ENCODE peak calls at places on chromosomes 7 and 10, in ten cellular contexts. V is dorsolateral prefrontal cortex, J is psoas muscle, C is colonic mucosa, X is pancreas, S is GM12865, D is heart left ventricle, N is BJ, K is fibroblast of lung, B is cardiac fibroblast. Z is an unnamed sample.

GRCh38 chr7:143041346-143041745 is 10.8 kb upstream of the OR6V1 start:
- DNase-seq in K (no peak), N (no peak), J (no peak), S (no peak), B (no peak), X (no peak), D (no peak), C (no peak), V (no peak), Z (no peak)

GRCh38 chr10:33010132-33011037 is 52.4 kb upstream of the ITGB1 start:
- DNase-seq in S (no peak), D (no peak), B (peak), N (peak), J (no peak), K (peak), V (no peak), X (no peak), C (no peak), Z (peak)

GRCh38 chr7:106793015-106793651 is 71.9 kb upstream of the PIK3CG start:
- DNase-seq in S (peak), D (no peak), K (no peak), X (no peak), J (no peak), B (peak), V (no peak), C (no peak), N (no peak), Z (peak)

GRCh38 chr7:152572101-152572500 is 103.8 kb downstream of the XRCC2 start:
- DNase-seq in D (no peak), V (no peak), S (no peak), C (no peak), B (peak), J (no peak), X (no peak), K (no peak), N (no peak), Z (peak)

GRCh38 chr7:17646181-17646956 is 293.9 kb downstream of the SNX13 start:
- DNase-seq in B (peak), K (peak), X (no peak), V (no peak), J (no peak), C (no peak), N (no peak), D (no peak), S (no peak), Z (peak)

GRCh38 chr7:66267249-66267648 is 62.1 kb downstream of the TPST1 start:
- DNase-seq in V (no peak), J (no peak), B (peak), X (no peak), D (no peak), N (peak), C (no peak), K (peak), S (no peak), Z (peak)

GRCh38 chr10:94018107-94018506 is 24.4 kb downstream of the PLCE1 start:
- DNase-seq in K (no peak), C (no peak), J (no peak), S (no peak), B (no peak), V (no peak), D (no peak), N (no peak), X (no peak), Z (no peak)

GRCh38 chr7:32948202-32948601 is 9.0 kb upstream of the FKBP9 start:
- DNase-seq in D (no peak), K (no peak), X (no peak), V (no peak), B (no peak), N (no peak), S (no peak), J (no peak), C (no peak), Z (no peak)

GRCh38 chr10:27822286-27822685 is 76.7 kb upstream of the MKX start:
- DNase-seq in J (no peak), B (peak), V (no peak), N (peak), K (peak), D (no peak), S (no peak), C (no peak), X (no peak), Z (peak)

GRCh38 chr10:48253970-48254657 is 20.4 kb downstream of the FRMPD2 start:
- DNase-seq in D (no peak), N (peak), V (no peak), B (peak), S (no peak), X (no peak), C (no peak), J (no peak), K (peak), Z (peak)

GRCh38 chr10:34116220-34116623 is 698.9 kb downstream of the PARD3 start:
- DNase-seq in D (no peak), B (peak), N (no peak), K (no peak), J (no peak), V (no peak), C (no peak), X (no peak), S (no peak), Z (no peak)

GRCh38 chr7:34080513-34080912 is 175.2 kb downstream of the BMPER start:
- DNase-seq in J (no peak), K (peak), N (peak), S (no peak), V (no peak), D (no peak), B (peak), C (no peak), X (no peak), Z (peak)

GRCh38 chr7:10418985-10419384 is 554.7 kb upstream of the PHF14 start:
- DNase-seq in D (no peak), V (no peak), K (no peak), X (no peak), S (no peak), N (no peak), B (no peak), J (no peak), C (no peak), Z (no peak)

GRCh38 chr7:84701524-84702306 is 485.1 kb downstream of the SEMA3D start:
- DNase-seq in V (no peak), D (no peak), B (peak), N (no peak), C (peak), K (peak), X (no peak), J (no peak), S (no peak), Z (peak)
- H3K4me3 ChIP-seq in V (no peak), D (no peak), B (no peak), N (no peak), C (no peak), K (no peak), X (no peak), J (no peak), S (no peak), Z (no peak)

GRCh38 chr10:60141916-60142559 is 235.7 kb upstream of the CCDC6 start:
- DNase-seq in C (no peak), N (no peak), X (no peak), K (no peak), V (no peak), S (no peak), B (no peak), J (no peak), D (no peak), Z (no peak)

GRCh38 chr10:60147025-60147424 is 240.7 kb upstream of the CCDC6 start:
- DNase-seq in N (no peak), J (no peak), C (no peak), X (no peak), S (no peak), K (no peak), D (no peak), B (no peak), V (no peak), Z (no peak)

GRCh38 chr10:60142736-60143135 is 236.4 kb upstream of the CCDC6 start:
- DNase-seq in C (no peak), N (no peak), J (no peak), K (no peak), D (no peak), B (no peak), V (no peak), S (no peak), X (no peak), Z (no peak)

GRCh38 chr10:60140681-60141632 is 234.6 kb upstream of the CCDC6 start:
- DNase-seq in C (peak), J (peak), B (peak), X (no peak), S (no peak), K (peak), N (no peak), V (no peak), D (peak), Z (peak)

DNA sequence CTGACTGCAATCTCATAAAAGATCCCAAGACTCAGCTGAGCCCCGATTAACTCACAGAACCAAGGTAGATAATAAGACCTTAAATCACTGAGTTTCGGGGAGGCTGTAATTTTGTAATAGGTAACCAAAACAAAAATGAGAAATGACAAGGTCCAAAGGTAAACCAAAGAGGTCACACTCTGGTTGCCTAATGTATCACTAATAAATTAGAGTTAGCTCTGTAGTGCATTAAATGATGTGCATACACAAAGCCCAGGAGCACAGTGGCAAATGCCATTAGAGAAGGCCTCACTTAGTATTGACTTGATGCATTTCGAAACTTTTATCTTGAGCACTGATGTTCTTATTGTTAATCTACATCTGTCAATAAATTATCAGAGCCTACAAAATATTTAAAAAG is 237.7 kb upstream of the CCDC6 start:
- DNase-seq in N (no peak), X (no peak), D (no peak), J (no peak), C (no peak), B (no peak), S (no peak), V (no peak), K (no peak), Z (no peak)
- TF ChIP-seq CTCF in N (no peak), X (no peak), D (no peak), J (no peak), C (no peak), B (no peak), S (no peak), V (no peak), K (no peak), Z (no peak)

GRCh38 chr10:10658157-10658556 is 359.5 kb upstream of the CELF2 start:
- DNase-seq in C (no peak), K (peak), S (no peak), D (no peak), X (no peak), V (no peak), N (no peak), J (no peak), B (peak), Z (peak)

GRCh38 chr10:10662720-10663467 is 354.8 kb upstream of the CELF2 start:
- DNase-seq in X (no peak), J (no peak), S (no peak), B (peak), D (no peak), V (no peak), N (no peak), C (no peak), K (no peak), Z (peak)

GRCh38 chr10:10661176-10661575 is 356.5 kb upstream of the CELF2 start:
- DNase-seq in C (no peak), K (no peak), B (no peak), X (no peak), N (no peak), J (no peak), S (no peak), V (no peak), D (no peak), Z (no peak)

GRCh38 chr10:10660054-10660453 is 357.6 kb upstream of the CELF2 start:
- DNase-seq in S (no peak), J (no peak), N (no peak), B (no peak), C (no peak), D (no peak), K (no peak), V (no peak), X (no peak), Z (no peak)

GRCh38 chr10:10657139-10657760 is 360.4 kb upstream of the CELF2 start:
- DNase-seq in J (no peak), X (no peak), D (no peak), C (no peak), N (no peak), S (no peak), B (no peak), K (no peak), V (no peak), Z (no peak)
- H3K4me3 ChIP-seq in J (no peak), X (no peak), D (no peak), C (no peak), N (no peak), S (no peak), B (no peak), K (no peak), V (no peak), Z (no peak)

GRCh38 chr10:22218448-22218847 is 633 bp upstream of the EBLN1 start:
- DNase-seq in B (no peak), D (no peak), X (no peak), K (no peak), N (no peak), C (no peak), V (no peak), J (no peak), S (no peak), Z (no peak)
- TF ChIP-seq CTCF in B (no peak), D (no peak), X (no peak), K (peak), N (no peak), C (no peak), V (no peak), J (no peak), S (no peak), Z (no peak)

GRCh38 chr10:129965940-129966339 is 1.9 kb upstream of the EBF3 start:
- DNase-seq in X (no peak), N (no peak), V (no peak), J (no peak), B (no peak), C (no peak), D (no peak), S (no peak), K (no peak), Z (no peak)

GRCh38 chr10:129964611-129965417 is 740 bp upstream of the EBF3 start:
- DNase-seq in C (no peak), X (peak), B (peak), D (no peak), S (no peak), N (no peak), K (no peak), V (no peak), J (peak), Z (no peak)

GRCh38 chr10:129966370-129966769 is 2.3 kb upstream of the EBF3 start:
- DNase-seq in B (no peak), D (no peak), V (no peak), S (no peak), X (no peak), K (no peak), C (no peak), N (no peak), J (no peak), Z (no peak)

GRCh38 chr10:129963831-129964501 is at the start of gene EBF3:
- DNase-seq in D (peak), X (peak), N (no peak), C (peak), B (peak), K (peak), S (no peak), V (no peak), J (peak), Z (peak)

GRCh38 chr10:129965418-129965793 is 1.3 kb upstream of the EBF3 start:
- DNase-seq in V (no peak), B (no peak), J (no peak), K (no peak), N (no peak), D (no peak), S (no peak), X (no peak), C (no peak), Z (no peak)
- H3K4me3 ChIP-seq in V (no peak), B (no peak), J (peak), K (no peak), N (no peak), D (peak), S (no peak), X (no peak), C (no peak), Z (no peak)

GRCh38 chr7:92988941-92989540 is 128.7 kb downstream of the SAMD9 start:
- DNase-seq in B (no peak), V (no peak), C (no peak), N (peak), D (no peak), K (peak), X (no peak), J (no peak), S (no peak), Z (no peak)

GRCh38 chr7:92987095-92987494 is 130.7 kb downstream of the SAMD9 start:
- DNase-seq in S (no peak), K (peak), C (no peak), N (peak), X (no peak), J (no peak), V (no peak), D (no peak), B (peak), Z (peak)

GRCh38 chr7:92991190-92991589 is 126.6 kb downstream of the SAMD9 start:
- DNase-seq in V (no peak), X (no peak), B (no peak), S (no peak), D (no peak), J (no peak), C (no peak), K (no peak), N (no peak), Z (no peak)

GRCh38 chr7:92987543-92987942 is 130.2 kb downstream of the SAMD9 start:
- DNase-seq in N (no peak), J (no peak), D (no peak), B (no peak), V (no peak), K (peak), C (no peak), S (no peak), X (no peak), Z (peak)

DNA sequence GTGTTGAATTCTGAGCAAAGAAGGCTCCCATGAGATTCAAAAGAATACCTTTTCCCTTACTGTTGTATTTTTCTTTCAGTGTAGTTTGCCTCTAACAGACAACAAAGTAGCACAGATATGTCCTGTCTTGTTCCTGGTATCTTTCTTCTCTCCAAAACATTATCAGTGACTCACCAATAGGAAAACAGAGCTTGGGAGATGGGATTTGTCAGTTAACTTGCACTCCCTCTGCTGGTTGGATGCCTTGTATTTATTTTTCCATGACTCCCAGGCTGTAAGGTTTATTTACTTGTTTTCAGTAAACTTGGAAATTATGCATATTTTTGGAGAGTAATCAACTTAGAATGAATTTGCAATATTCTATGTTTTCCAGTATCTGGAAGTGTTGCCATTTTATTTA is 129.7 kb downstream of the SAMD9 start:
- DNase-seq in S (peak), V (no peak), J (no peak), C (no peak), K (peak), X (no peak), N (no peak), D (no peak), B (peak), Z (peak)
- TF ChIP-seq CTCF in S (no peak), V (peak), J (peak), C (peak), K (peak), X (no peak), N (peak), D (no peak), B (peak), Z (peak)

GRCh38 chr10:121710971-121711370 is 112.7 kb upstream of the FGFR2 start:
- DNase-seq in B (no peak), N (no peak), S (no peak), V (no peak), K (no peak), J (no peak), D (no peak), X (no peak), C (no peak), Z (no peak)
- H3K4me3 ChIP-seq in B (no peak), N (no peak), S (no peak), V (no peak), K (no peak), J (no peak), D (no peak), X (no peak), C (no peak), Z (no peak)

DNA sequence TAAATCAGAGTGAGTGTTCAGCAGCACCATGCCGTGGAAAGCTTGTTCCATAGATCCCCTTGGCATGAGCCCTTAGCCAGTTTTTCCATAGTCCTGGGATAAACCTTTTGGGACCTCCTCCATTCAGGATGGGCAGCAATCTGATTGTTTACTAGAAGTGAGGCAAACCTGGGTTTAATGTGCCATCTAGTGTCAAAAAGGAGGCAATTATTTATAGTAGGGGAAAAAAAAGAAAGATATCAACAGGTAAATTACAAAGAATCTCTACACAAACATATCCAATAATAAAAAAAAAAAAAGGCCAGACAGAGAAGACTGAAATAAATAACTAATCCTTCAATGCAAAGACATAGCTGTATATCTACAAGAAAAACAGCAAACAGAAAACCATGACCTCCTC is 229.0 kb upstream of the STK17A start:
- DNase-seq in S (no peak), K (no peak), B (no peak), X (no peak), N (no peak), J (no peak), D (no peak), C (no peak), V (no peak), Z (no peak)
- TF ChIP-seq CTCF in S (no peak), K (no peak), B (peak), X (no peak), N (no peak), J (no peak), D (no peak), C (no peak), V (no peak), Z (no peak)